ENCODE peak calls at places on chromosomes 16 and 17, in four cellular contexts. E is GM06990, N is AG04450, Z is colonic mucosa. Y is an unnamed sample.

GRCh38 chr17:50208611-50209061 is 7.2 kb upstream of the COL1A1 start:
- DNase-seq in Z (no peak), N (no peak), E (no peak), Y (no peak)

GRCh38 chr17:67434061-67434525 is 57.0 kb downstream of the PITPNC1 start:
- DNase-seq in N (no peak), Z (no peak), E (no peak), Y (no peak)

GRCh38 chr16:55563797-55564196 is 2.7 kb upstream of the CAPNS2 start:
- DNase-seq in N (no peak), Z (no peak), E (no peak), Y (no peak)

GRCh38 chr17:48389903-48390302 is 40.1 kb downstream of the SKAP1 start:
- DNase-seq in E (no peak), Z (no peak), N (no peak), Y (no peak)

GRCh38 chr16:50280932-50281331 is 14.6 kb downstream of the ADCY7 start:
- DNase-seq in E (no peak), Z (no peak), N (no peak), Y (no peak)

GRCh38 chr17:39618252-39618913 is 8.4 kb upstream of the PPP1R1B start:
- DNase-seq in Z (peak; percentile 54), N (no peak), E (no peak), Y (no peak)

GRCh38 chr17:79819085-79819484 is 20.2 kb downstream of the CBX4 start:
- DNase-seq in N (no peak), Z (no peak), E (no peak), Y (no peak)

GRCh38 chr17:64653985-64654355 is 8.1 kb downstream of the SMURF2 start:
- DNase-seq in Z (no peak), N (no peak), E (no peak), Y (no peak)

GRCh38 chr16:4175849-4176248 is 59.6 kb upstream of the ADCY9 start:
- DNase-seq in Z (no peak), N (no peak), E (no peak), Y (no peak)

DNA sequence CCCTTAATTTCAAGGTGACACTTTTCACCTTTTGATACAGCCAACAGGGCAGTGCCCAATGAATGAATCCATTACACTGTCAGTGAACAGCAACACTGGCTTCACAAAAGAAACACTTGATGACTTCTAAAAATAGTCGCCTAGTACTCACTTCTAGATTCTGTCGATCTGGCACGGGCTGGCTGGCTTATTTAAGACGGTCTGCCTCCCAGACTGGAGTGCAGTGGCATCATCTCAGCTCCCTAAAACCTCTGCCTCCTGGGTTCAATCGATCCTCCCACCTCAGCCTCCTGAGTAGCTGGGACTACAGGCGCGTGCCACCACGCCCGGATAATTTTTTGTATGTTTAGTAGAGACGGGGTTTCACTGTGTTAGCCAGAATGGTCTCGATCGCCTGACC is 1.9 kb downstream of the NDUFAB1 start:
- DNase-seq in E (no peak), Z (no peak), N (no peak), Y (no peak)
- TF ChIP-seq CTCF in E (no peak), Z (no peak), N (no peak), Y (no peak)

DNA sequence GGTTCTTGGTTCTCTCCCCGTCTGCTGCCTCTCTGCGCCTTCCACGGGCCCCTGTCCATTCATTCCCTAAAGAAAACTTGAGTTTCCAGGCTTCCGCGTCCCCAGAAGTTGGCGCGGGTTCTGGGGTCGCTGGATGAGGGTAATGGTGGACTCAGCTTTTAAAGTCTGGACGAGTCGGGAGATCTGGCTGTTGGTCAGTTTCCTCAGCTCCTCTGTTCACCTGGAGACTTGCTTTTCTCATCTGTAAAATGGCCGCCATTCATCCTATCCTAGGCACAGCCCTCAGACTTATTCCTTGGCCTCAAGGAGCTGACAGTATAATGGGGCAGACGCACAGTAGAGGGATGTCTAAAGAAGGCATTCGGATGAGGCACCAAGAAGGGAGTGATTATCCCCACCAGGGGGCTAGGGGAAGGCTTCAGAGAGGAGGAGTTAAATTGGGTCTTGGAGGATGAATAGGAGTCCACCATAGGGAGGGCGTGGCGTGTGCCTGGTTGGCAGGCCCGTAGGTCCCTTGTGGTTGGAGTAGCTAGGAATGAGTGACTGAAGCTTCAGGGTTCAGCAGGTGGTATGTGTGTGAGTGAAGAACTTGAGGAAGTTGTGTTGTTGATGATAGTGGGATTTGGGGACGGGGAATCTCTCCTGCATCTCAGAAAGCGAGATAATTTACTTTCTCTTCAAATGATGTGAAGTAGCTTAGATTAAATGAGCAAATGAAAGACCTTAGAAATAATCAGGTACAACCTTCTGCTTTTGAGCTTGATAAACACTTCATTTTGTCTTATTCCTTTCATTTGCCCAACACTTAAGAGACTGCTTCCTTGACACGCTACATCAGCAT is 655 bp downstream of the VPS35L start:
- DNase-seq in N (no peak), E (no peak), Z (peak; percentile 29), Y (peak; percentile 38)
- TF ChIP-seq CTCF in N (no peak), E (no peak), Z (no peak), Y (no peak)

DNA sequence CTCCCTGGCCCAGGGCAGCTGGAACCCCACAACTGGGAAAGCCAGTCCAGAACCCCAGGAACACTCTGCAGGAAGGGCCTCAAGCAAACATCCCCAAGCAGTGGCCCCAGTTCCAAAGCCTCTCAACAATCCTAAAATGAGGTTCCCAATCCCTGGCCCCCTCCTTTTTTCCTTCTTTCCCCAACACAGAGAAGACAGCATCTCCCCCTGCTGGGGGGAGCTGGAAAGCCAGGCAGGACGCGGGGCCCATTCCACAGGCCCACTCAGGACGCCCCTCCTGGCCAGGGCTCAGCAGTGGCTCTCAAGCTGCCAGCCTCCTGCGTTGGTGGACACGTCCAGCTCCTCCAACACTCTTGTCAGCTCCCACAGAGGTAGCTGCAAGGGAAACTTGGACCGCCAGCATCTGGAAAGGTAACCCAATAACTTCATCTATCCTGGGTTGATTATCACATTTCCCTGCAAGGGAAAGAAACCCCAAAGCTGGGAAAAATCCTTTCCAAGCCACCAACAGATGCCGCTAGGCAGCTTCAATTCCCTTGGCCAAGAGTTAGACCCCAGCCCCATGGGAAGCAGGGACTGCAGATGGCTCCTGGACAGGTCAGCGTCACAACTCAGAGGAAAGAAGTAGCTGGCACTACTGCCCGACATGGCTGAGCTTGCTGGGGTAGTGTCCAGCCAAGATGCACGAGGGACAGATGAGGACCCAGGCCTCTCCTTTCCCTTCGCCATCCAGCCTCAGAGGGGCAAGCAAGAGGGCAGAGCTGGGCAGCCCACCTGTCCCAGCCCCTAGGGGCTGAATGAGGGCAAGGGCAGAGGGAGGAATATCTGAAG is 7.6 kb downstream of the HDAC5 start:
- DNase-seq in E (no peak), Z (no peak), N (no peak), Y (no peak)
- TF ChIP-seq CTCF in E (peak; percentile 81), Z (peak; percentile 53), N (peak; percentile 92), Y (peak; percentile 73)

GRCh38 chr16:73483076-73483791 is 435.3 kb upstream of the ZFHX3 start:
- DNase-seq in Z (no peak), N (no peak), E (no peak), Y (no peak)
- TF ChIP-seq CTCF in Z (no peak), N (no peak), E (no peak), Y (no peak)

GRCh38 chr16:89599451-89599858 is 14.0 kb upstream of the DPEP1 start:
- DNase-seq in E (no peak), N (no peak), Z (peak; percentile 53), Y (peak; percentile 58)
- TF ChIP-seq CTCF in E (peak; percentile 47), N (peak; percentile 13), Z (peak; percentile 24), Y (peak; percentile 54)

DNA sequence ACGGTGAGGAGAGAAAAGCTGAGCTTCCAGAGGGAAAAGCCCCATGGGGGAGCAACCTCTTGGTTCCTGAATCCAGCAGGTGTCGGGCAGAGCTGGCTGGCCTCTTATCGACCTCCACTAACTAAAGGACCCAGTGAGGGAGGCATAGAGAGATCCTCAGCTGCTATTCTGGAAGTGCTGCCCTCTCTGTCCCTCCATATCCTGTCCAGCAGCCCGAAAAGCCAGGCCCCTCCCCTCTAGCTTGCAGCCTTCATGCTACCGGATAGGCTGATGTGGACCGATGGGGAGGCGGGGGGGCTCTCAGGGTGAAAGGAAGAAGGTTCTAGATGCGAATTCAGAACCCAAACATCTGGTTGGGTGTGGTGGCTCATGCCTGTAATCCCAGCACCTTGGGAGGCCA is 24.9 kb downstream of the MXRA7 start:
- DNase-seq in Z (no peak), E (no peak), N (no peak), Y (no peak)
- TF ChIP-seq CTCF in Z (no peak), E (no peak), N (no peak), Y (no peak)

DNA sequence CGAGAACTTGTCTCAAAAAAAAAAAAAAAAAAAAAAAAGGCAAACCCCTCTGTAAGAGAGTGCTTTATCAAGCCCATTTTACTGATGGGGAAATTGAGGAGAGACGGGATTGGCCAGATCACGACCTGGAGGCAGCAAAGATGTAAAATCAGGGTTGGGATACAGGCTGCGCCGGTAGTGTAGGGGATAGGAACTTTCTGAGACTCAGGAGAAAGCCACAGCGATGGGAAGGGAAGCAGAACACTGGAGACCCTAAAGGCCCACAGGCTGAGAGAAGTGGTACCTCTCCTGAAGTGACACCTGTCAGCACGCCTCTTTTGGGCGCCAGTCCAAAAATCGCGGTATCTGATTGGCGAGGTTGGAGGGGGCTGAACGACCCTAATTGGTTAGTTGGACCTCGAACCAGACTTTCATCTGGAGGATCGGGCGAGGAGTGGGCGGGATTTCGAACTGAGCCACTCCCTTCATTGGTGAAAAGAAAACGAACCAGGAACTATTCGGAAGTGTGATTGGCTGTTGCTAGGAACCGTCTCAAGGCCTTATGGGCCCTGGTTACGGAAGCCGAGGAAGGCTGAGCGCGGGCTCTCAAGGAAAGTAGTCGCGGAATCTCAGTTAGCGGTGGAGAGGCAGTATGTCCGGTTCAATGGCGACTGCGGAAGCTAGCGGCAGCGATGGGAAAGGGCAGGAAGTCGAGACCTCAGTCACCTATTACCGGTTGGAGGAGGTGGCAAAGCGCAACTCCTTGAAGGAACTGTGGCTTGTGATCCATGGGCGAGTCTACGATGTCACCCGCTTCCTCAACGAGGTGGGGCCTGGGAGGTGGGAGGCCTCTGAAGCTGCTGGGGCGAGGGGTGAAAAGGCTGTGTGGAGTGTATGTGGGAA is at the start of gene CYB5B:
- DNase-seq in E (peak; percentile 88), N (peak; percentile 92), Z (peak; percentile 97), Y (peak; percentile 95)
- TF ChIP-seq CTCF in E (no peak), N (no peak), Z (no peak), Y (no peak)

GRCh38 chr16:67013823-67014640 is 14.9 kb upstream of the CBFB start:
- DNase-seq in N (no peak), Z (peak; percentile 59), E (peak; percentile 73), Y (peak; percentile 68)

GRCh38 chr16:67016681-67017450 is 12.1 kb upstream of the CBFB start:
- DNase-seq in Z (no peak), E (no peak), N (no peak), Y (no peak)

GRCh38 chr16:67016143-67016542 is 12.8 kb upstream of the CBFB start:
- DNase-seq in E (no peak), N (no peak), Z (no peak), Y (no peak)

GRCh38 chr16:67014641-67015315 is 14.2 kb upstream of the CBFB start:
- DNase-seq in E (no peak), Z (no peak), N (no peak), Y (no peak)

GRCh38 chr16:67015317-67015731 is 13.6 kb upstream of the CBFB start:
- DNase-seq in N (no peak), E (no peak), Z (no peak), Y (no peak)
- TF ChIP-seq CTCF in N (no peak), E (no peak), Z (no peak), Y (peak; percentile 19)

GRCh38 chr17:6495450-6496115 is 51.3 kb downstream of the PIMREG start:
- DNase-seq in E (no peak), N (no peak), Z (no peak), Y (no peak)
- TF ChIP-seq CTCF in E (no peak), N (no peak), Z (no peak), Y (no peak)

Y was measured in GM10248.